ENCODE peak calls at places on chromosomes 3 and 15, in seven cellular contexts. E is AG04450; B is heart right ventricle; R is endothelial cell of umbilical vein; Z is esophagus muscularis mucosa; W is WERI-Rb-1; X is CD8-positive, alpha-beta memory T cell. F is an unnamed sample.

GRCh38 chr15:66721501-66721937 is 19.5 kb downstream of the SMAD6 start:
- DNase-seq in E (no peak), B (no peak), R (no peak), Z (no peak), W (no peak), X (no peak), F (no peak)

GRCh38 chr3:66991478-66991877 is 6.6 kb upstream of the KBTBD8 start:
- DNase-seq in E (peak; percentile 83), B (no peak), R (peak; percentile 35), Z (no peak), W (no peak), X (no peak), F (peak; percentile 46)

GRCh38 chr3:142003291-142003690 is 126.8 kb downstream of the ATP1B3 start:
- DNase-seq in E (no peak), B (no peak), R (no peak), Z (no peak), W (no peak), X (no peak), F (no peak)

GRCh38 chr3:116453676-116454346 is 8.5 kb upstream of the LSAMP start:
- DNase-seq in E (no peak), B (no peak), R (no peak), Z (no peak), W (no peak), X (no peak), F (no peak)

GRCh38 chr3:193962986-193963683 is 172.8 kb upstream of the HES1 start:
- DNase-seq in E (no peak), B (no peak), R (no peak), Z (no peak), W (no peak), X (no peak), F (no peak)

GRCh38 chr3:5784656-5785055 is 597.1 kb downstream of the EDEM1 start:
- DNase-seq in E (no peak), B (no peak), R (no peak), Z (no peak), W (no peak), X (no peak), F (no peak)

GRCh38 chr3:179163503-179163902 is 15.3 kb downstream of the PIK3CA start:
- DNase-seq in E (no peak), B (no peak), R (no peak), Z (no peak), W (no peak), X (no peak), F (no peak)

GRCh38 chr3:13217736-13218540 is 144.7 kb upstream of the IQSEC1 start:
- DNase-seq in E (no peak), B (no peak), R (no peak), Z (no peak), W (no peak), X (no peak), F (peak; percentile 65)

GRCh38 chr3:127855246-127855645 is 32.9 kb upstream of the MGLL start:
- DNase-seq in E (no peak), B (no peak), R (no peak), Z (peak; percentile 70), W (no peak), X (no peak), F (no peak)

GRCh38 chr3:111810909-111811308 is 48.2 kb upstream of the PHLDB2 start:
- DNase-seq in E (peak; percentile 54), B (no peak), R (no peak), Z (no peak), W (no peak), X (no peak), F (peak; percentile 39)

GRCh38 chr15:88661766-88662556 is 23.1 kb downstream of the ISG20 start:
- DNase-seq in E (no peak), B (no peak), R (no peak), Z (peak; percentile 50), W (no peak), X (no peak), F (no peak)

GRCh38 chr15:47384776-47385175 is 332.5 kb upstream of the SEMA6D start:
- DNase-seq in E (no peak), B (no peak), R (no peak), Z (no peak), W (no peak), X (no peak), F (no peak)
- H3K27ac ChIP-seq in E (peak overlapping the region; percentile 80), B (no peak overlapping the region), R (peak overlapping the region; percentile 83), Z (no peak overlapping the region), W (peak overlapping the region; percentile 53), X (no peak overlapping the region), F (peak overlapping the region; percentile 73)

GRCh38 chr3:139585820-139586219 is 46.3 kb upstream of the RBP1 start:
- DNase-seq in E (no peak), B (no peak), R (no peak), Z (peak; percentile 64), W (no peak), X (no peak), F (no peak)
- H3K27ac ChIP-seq in E (no peak overlapping the region), B (no peak overlapping the region), R (no peak overlapping the region), Z (no peak overlapping the region), W (no peak overlapping the region), X (no peak overlapping the region), F (no peak overlapping the region)

DNA sequence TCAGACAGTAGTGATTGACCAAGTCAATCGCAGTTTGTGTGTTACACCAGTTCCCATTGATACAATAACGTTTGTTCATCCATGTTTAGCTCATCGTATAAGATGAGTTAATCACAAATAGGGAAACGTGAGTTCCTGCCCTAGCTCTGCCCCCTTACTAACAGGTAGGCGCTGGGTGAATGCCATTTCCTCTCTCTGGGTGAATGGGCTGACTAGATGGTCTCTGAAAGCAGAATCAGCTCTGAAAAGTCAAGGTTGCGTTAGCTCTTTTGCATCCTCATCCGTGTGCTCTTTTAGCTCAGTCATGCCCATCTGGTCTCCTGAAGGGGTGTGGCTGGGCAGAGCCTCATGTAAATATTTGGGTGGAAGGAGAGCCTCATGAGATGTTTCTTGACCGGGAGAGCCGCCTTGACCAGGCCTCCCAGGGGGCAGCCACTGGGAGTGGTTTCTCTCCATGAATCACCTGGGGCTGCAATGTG is 108.2 kb upstream of the RASGRP1 start:
- DNase-seq in E (no peak), B (no peak), R (no peak), Z (no peak), W (no peak), X (no peak), F (no peak)
- H3K27ac ChIP-seq in E (no peak overlapping the region), B (no peak overlapping the region), R (no peak overlapping the region), Z (no peak overlapping the region), W (no peak overlapping the region), X (peak overlapping the region; percentile 62), F (no peak overlapping the region)

DNA sequence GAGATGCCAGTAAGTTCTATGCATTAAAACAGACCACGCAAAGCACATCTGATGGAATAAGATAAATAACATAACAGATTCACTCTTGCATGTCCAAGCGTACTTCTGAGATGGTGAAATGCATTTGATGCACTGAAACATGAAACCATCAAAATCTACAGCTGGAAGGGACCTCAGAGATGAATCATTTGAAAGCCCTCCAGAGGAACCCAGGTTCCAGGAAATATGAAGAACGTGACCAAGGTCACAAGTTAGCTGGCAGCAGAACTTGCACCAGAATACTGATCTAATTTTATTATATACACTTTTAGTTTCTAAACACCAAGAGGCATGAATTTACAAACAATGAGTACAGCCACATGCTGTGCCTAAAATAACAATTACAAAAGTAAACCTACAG is 957.1 kb downstream of the FHIT start:
- DNase-seq in E (peak; percentile 38), B (no peak), R (no peak), Z (no peak), W (no peak), X (no peak), F (no peak)
- H3K27ac ChIP-seq in E (no peak overlapping the region), B (no peak overlapping the region), R (no peak overlapping the region), Z (no peak overlapping the region), W (no peak overlapping the region), X (no peak overlapping the region), F (no peak overlapping the region)

F was measured in epithelial cell of prostate.